ENCODE peak calls at places on chromosomes 12 and 14, in seven cellular contexts. One of them, this sample, is unnamed.
A peak's percentile ranks its signal among the peaks of the same experiment; 100 is the strongest.

GRCh38 chr12:76236640-76237039 is 111.6 kb downstream of the BBS10 start:
- DNase-seq in IMR-90: peak; percentile 54
- DNase-seq in aorta: no peak
- DNase-seq in CD8-positive, alpha-beta T cell: no peak
- DNase-seq in CD4-positive, alpha-beta memory T cell: no peak
- DNase-seq in cardiac muscle cell: no peak
- DNase-seq in lower lobe of right lung: no peak
- DNase-seq in this sample: peak; percentile 33

GRCh38 chr12:132490481-132491348 is 764 bp downstream of the FBRSL1 start:
- DNase-seq in IMR-90: peak; percentile 20
- DNase-seq in aorta: no peak
- DNase-seq in CD8-positive, alpha-beta T cell: no peak
- DNase-seq in cardiac muscle cell: peak; percentile 58
- DNase-seq in CD4-positive, alpha-beta memory T cell: no peak
- DNase-seq in lower lobe of right lung: no peak
- DNase-seq in this sample: peak; percentile 43

GRCh38 chr12:473198-473597 is 13.5 kb downstream of the B4GALNT3 start:
- DNase-seq in CD8-positive, alpha-beta T cell: no peak
- DNase-seq in cardiac muscle cell: no peak
- DNase-seq in IMR-90: no peak
- DNase-seq in lower lobe of right lung: no peak
- DNase-seq in aorta: no peak
- DNase-seq in CD4-positive, alpha-beta memory T cell: no peak
- DNase-seq in this sample: no peak

GRCh38 chr12:103917873-103918272 is 12.3 kb upstream of the HSP90B1 start:
- DNase-seq in aorta: no peak
- DNase-seq in CD8-positive, alpha-beta T cell: no peak
- DNase-seq in lower lobe of right lung: no peak
- DNase-seq in CD4-positive, alpha-beta memory T cell: no peak
- DNase-seq in IMR-90: no peak
- DNase-seq in cardiac muscle cell: no peak
- DNase-seq in this sample: no peak

GRCh38 chr12:22037952-22038351 is 8.1 kb upstream of the CMAS start:
- DNase-seq in CD8-positive, alpha-beta T cell: no peak
- DNase-seq in lower lobe of right lung: no peak
- DNase-seq in IMR-90: no peak
- DNase-seq in cardiac muscle cell: no peak
- DNase-seq in aorta: no peak
- DNase-seq in CD4-positive, alpha-beta memory T cell: no peak
- DNase-seq in this sample: no peak

GRCh38 chr14:78184151-78184550 is 14.0 kb downstream of the NRXN3 start:
- DNase-seq in aorta: no peak
- DNase-seq in cardiac muscle cell: no peak
- DNase-seq in CD8-positive, alpha-beta T cell: no peak
- DNase-seq in IMR-90: no peak
- DNase-seq in CD4-positive, alpha-beta memory T cell: no peak
- DNase-seq in lower lobe of right lung: no peak
- DNase-seq in this sample: no peak

GRCh38 chr14:31128601-31129526 is 78.7 kb downstream of the HECTD1 start:
- DNase-seq in CD4-positive, alpha-beta memory T cell: no peak
- DNase-seq in cardiac muscle cell: no peak
- DNase-seq in aorta: no peak
- DNase-seq in CD8-positive, alpha-beta T cell: no peak
- DNase-seq in IMR-90: no peak
- DNase-seq in lower lobe of right lung: no peak
- DNase-seq in this sample: no peak

GRCh38 chr12:11752403-11753150 is 103.1 kb downstream of the ETV6 start:
- DNase-seq in IMR-90: no peak
- DNase-seq in cardiac muscle cell: no peak
- DNase-seq in CD8-positive, alpha-beta T cell: no peak
- DNase-seq in CD4-positive, alpha-beta memory T cell: no peak
- DNase-seq in aorta: no peak
- DNase-seq in lower lobe of right lung: no peak
- DNase-seq in this sample: no peak

GRCh38 chr12:68733661-68734071 is 12.3 kb upstream of the SLC35E3 start:
- DNase-seq in CD4-positive, alpha-beta memory T cell: no peak
- DNase-seq in lower lobe of right lung: no peak
- DNase-seq in cardiac muscle cell: no peak
- DNase-seq in aorta: no peak
- DNase-seq in IMR-90: peak; percentile 85
- DNase-seq in CD8-positive, alpha-beta T cell: no peak
- DNase-seq in this sample: peak; percentile 65

GRCh38 chr12:89016970-89017778 is 335.1 kb downstream of the DUSP6 start:
- DNase-seq in CD4-positive, alpha-beta memory T cell: peak; percentile 56
- DNase-seq in CD8-positive, alpha-beta T cell: peak; percentile 43
- DNase-seq in IMR-90: peak; percentile 76
- DNase-seq in lower lobe of right lung: no peak
- DNase-seq in aorta: no peak
- DNase-seq in cardiac muscle cell: peak; percentile 83
- DNase-seq in this sample: peak; percentile 28

GRCh38 chr14:104048758-104049496 is 36.6 kb upstream of the ASPG start:
- DNase-seq in aorta: no peak
- DNase-seq in IMR-90: no peak
- DNase-seq in lower lobe of right lung: no peak
- DNase-seq in cardiac muscle cell: peak; percentile 13
- DNase-seq in CD8-positive, alpha-beta T cell: no peak
- DNase-seq in CD4-positive, alpha-beta memory T cell: no peak
- DNase-seq in this sample: no peak

GRCh38 chr12:114671664-114672476 is 12.1 kb downstream of the TBX3 start:
- DNase-seq in CD8-positive, alpha-beta T cell: no peak
- DNase-seq in IMR-90: peak; percentile 69
- DNase-seq in lower lobe of right lung: no peak
- DNase-seq in cardiac muscle cell: no peak
- DNase-seq in CD4-positive, alpha-beta memory T cell: no peak
- DNase-seq in aorta: no peak
- DNase-seq in this sample: no peak

GRCh38 chr14:41605550-41606248 is 977 bp upstream of the LRFN5 start:
- DNase-seq in cardiac muscle cell: peak; percentile 72
- DNase-seq in IMR-90: peak; percentile 46
- DNase-seq in CD4-positive, alpha-beta memory T cell: no peak
- DNase-seq in lower lobe of right lung: no peak
- DNase-seq in CD8-positive, alpha-beta T cell: no peak
- DNase-seq in aorta: peak; percentile 46
- DNase-seq in this sample: no peak

GRCh38 chr12:62291888-62292760 is 31.9 kb downstream of the USP15 start:
- DNase-seq in cardiac muscle cell: no peak
- DNase-seq in CD4-positive, alpha-beta memory T cell: no peak
- DNase-seq in lower lobe of right lung: no peak
- DNase-seq in IMR-90: peak; percentile 43
- DNase-seq in CD8-positive, alpha-beta T cell: no peak
- DNase-seq in aorta: peak; percentile 51
- DNase-seq in this sample: peak; percentile 5

GRCh38 chr14:93538411-93538810 is 107.7 kb downstream of the UNC79 start:
- DNase-seq in IMR-90: peak; percentile 2
- DNase-seq in aorta: no peak
- DNase-seq in lower lobe of right lung: no peak
- DNase-seq in CD8-positive, alpha-beta T cell: no peak
- DNase-seq in cardiac muscle cell: peak; percentile 5
- DNase-seq in CD4-positive, alpha-beta memory T cell: no peak
- DNase-seq in this sample: peak; percentile 5

GRCh38 chr12:97984951-97985350 is 522.3 kb downstream of the RMST start:
- DNase-seq in lower lobe of right lung: no peak
- DNase-seq in aorta: no peak
- DNase-seq in cardiac muscle cell: no peak
- DNase-seq in CD4-positive, alpha-beta memory T cell: no peak
- DNase-seq in IMR-90: no peak
- DNase-seq in CD8-positive, alpha-beta T cell: no peak
- DNase-seq in this sample: peak; percentile 5

GRCh38 chr12:130497331-130497730 is 159.6 kb downstream of the PIWIL1 start:
- DNase-seq in CD8-positive, alpha-beta T cell: no peak
- DNase-seq in cardiac muscle cell: no peak
- DNase-seq in lower lobe of right lung: no peak
- DNase-seq in aorta: no peak
- DNase-seq in IMR-90: no peak
- DNase-seq in CD4-positive, alpha-beta memory T cell: no peak
- DNase-seq in this sample: no peak

GRCh38 chr12:46221255-46222128 is 47.4 kb downstream of the SLC38A1 start:
- DNase-seq in aorta: no peak
- DNase-seq in lower lobe of right lung: no peak
- DNase-seq in CD8-positive, alpha-beta T cell: no peak
- DNase-seq in CD4-positive, alpha-beta memory T cell: no peak
- DNase-seq in IMR-90: peak; percentile 55
- DNase-seq in cardiac muscle cell: no peak
- DNase-seq in this sample: no peak

GRCh38 chr14:50762001-50762930 is 68.7 kb downstream of the NIN start:
- DNase-seq in lower lobe of right lung: no peak
- DNase-seq in CD4-positive, alpha-beta memory T cell: no peak
- DNase-seq in aorta: no peak
- DNase-seq in cardiac muscle cell: no peak
- DNase-seq in IMR-90: peak; percentile 94
- DNase-seq in CD8-positive, alpha-beta T cell: no peak
- DNase-seq in this sample: peak; percentile 1

GRCh38 chr12:75020068-75020557 is 189.5 kb downstream of the KCNC2 start:
- DNase-seq in CD8-positive, alpha-beta T cell: no peak
- DNase-seq in cardiac muscle cell: no peak
- DNase-seq in aorta: no peak
- DNase-seq in CD4-positive, alpha-beta memory T cell: no peak
- DNase-seq in IMR-90: no peak
- DNase-seq in lower lobe of right lung: no peak
- DNase-seq in this sample: peak; percentile 18

GRCh38 chr12:119006749-119007148 is 25.4 kb downstream of the SRRM4 start:
- DNase-seq in CD4-positive, alpha-beta memory T cell: no peak
- DNase-seq in lower lobe of right lung: no peak
- DNase-seq in aorta: no peak
- DNase-seq in IMR-90: no peak
- DNase-seq in cardiac muscle cell: peak; percentile 50
- DNase-seq in CD8-positive, alpha-beta T cell: no peak
- DNase-seq in this sample: no peak

GRCh38 chr14:36717363-36717762 is 55.7 kb downstream of the PAX9 start:
- DNase-seq in CD4-positive, alpha-beta memory T cell: no peak
- DNase-seq in cardiac muscle cell: no peak
- DNase-seq in IMR-90: no peak
- DNase-seq in lower lobe of right lung: no peak
- DNase-seq in CD8-positive, alpha-beta T cell: no peak
- DNase-seq in aorta: no peak
- DNase-seq in this sample: no peak

GRCh38 chr14:98059106-98059505 is 1212.9 kb downstream of the BCL11B start:
- DNase-seq in CD4-positive, alpha-beta memory T cell: no peak
- DNase-seq in IMR-90: no peak
- DNase-seq in aorta: no peak
- DNase-seq in CD8-positive, alpha-beta T cell: no peak
- DNase-seq in cardiac muscle cell: no peak
- DNase-seq in lower lobe of right lung: no peak
- DNase-seq in this sample: no peak

GRCh38 chr12:1812650-1813302 is 7.6 kb upstream of the LRTM2 start:
- DNase-seq in CD4-positive, alpha-beta memory T cell: no peak
- DNase-seq in CD8-positive, alpha-beta T cell: no peak
- DNase-seq in IMR-90: peak; percentile 48
- DNase-seq in lower lobe of right lung: peak; percentile 76
- DNase-seq in aorta: no peak
- DNase-seq in cardiac muscle cell: no peak
- DNase-seq in this sample: no peak

GRCh38 chr12:46465307-46465706 is 92.7 kb upstream of the SLC38A2 start:
- DNase-seq in CD4-positive, alpha-beta memory T cell: no peak
- DNase-seq in cardiac muscle cell: no peak
- DNase-seq in IMR-90: no peak
- DNase-seq in CD8-positive, alpha-beta T cell: no peak
- DNase-seq in lower lobe of right lung: no peak
- DNase-seq in aorta: no peak
- DNase-seq in this sample: no peak

GRCh38 chr12:56699020-56699661 is 11.1 kb upstream of the PTGES3 start:
- DNase-seq in CD4-positive, alpha-beta memory T cell: no peak
- DNase-seq in aorta: no peak
- DNase-seq in cardiac muscle cell: no peak
- DNase-seq in CD8-positive, alpha-beta T cell: no peak
- DNase-seq in lower lobe of right lung: no peak
- DNase-seq in IMR-90: no peak
- DNase-seq in this sample: no peak

GRCh38 chr14:79540394-79540793 is 670.9 kb downstream of the DIO2 start:
- DNase-seq in cardiac muscle cell: no peak
- DNase-seq in IMR-90: no peak
- DNase-seq in CD4-positive, alpha-beta memory T cell: no peak
- DNase-seq in CD8-positive, alpha-beta T cell: no peak
- DNase-seq in aorta: no peak
- DNase-seq in lower lobe of right lung: no peak
- DNase-seq in this sample: no peak

GRCh38 chr14:79543348-79543747 is 668.0 kb downstream of the DIO2 start:
- DNase-seq in lower lobe of right lung: no peak
- DNase-seq in cardiac muscle cell: no peak
- DNase-seq in IMR-90: no peak
- DNase-seq in aorta: no peak
- DNase-seq in CD8-positive, alpha-beta T cell: no peak
- DNase-seq in CD4-positive, alpha-beta memory T cell: no peak
- DNase-seq in this sample: no peak

GRCh38 chr14:80996049-80996901 is 40.9 kb downstream of the TSHR start:
- DNase-seq in CD8-positive, alpha-beta T cell: no peak
- DNase-seq in lower lobe of right lung: no peak
- DNase-seq in cardiac muscle cell: peak; percentile 38
- DNase-seq in CD4-positive, alpha-beta memory T cell: peak; percentile 47
- DNase-seq in IMR-90: peak; percentile 84
- DNase-seq in aorta: no peak
- DNase-seq in this sample: peak; percentile 14

GRCh38 chr14:22588419-22589095 is 467 bp downstream of the DAD1 start:
- DNase-seq in CD8-positive, alpha-beta T cell: no peak
- DNase-seq in lower lobe of right lung: no peak
- DNase-seq in aorta: no peak
- DNase-seq in IMR-90: no peak
- DNase-seq in CD4-positive, alpha-beta memory T cell: no peak
- DNase-seq in cardiac muscle cell: no peak
- DNase-seq in this sample: no peak
- H3K4me3 ChIP-seq in CD8-positive, alpha-beta T cell: peak overlapping the region; percentile 67
- H3K4me3 ChIP-seq in lower lobe of right lung: peak overlapping the region; percentile 79
- H3K4me3 ChIP-seq in aorta: peak overlapping the region; percentile 71
- H3K4me3 ChIP-seq in IMR-90: peak overlapping the region; percentile 63
- H3K4me3 ChIP-seq in CD4-positive, alpha-beta memory T cell: peak overlapping the region; percentile 85
- H3K4me3 ChIP-seq in cardiac muscle cell: peak overlapping the region; percentile 65
- H3K4me3 ChIP-seq in this sample: peak overlapping the region; percentile 89

GRCh38 chr12:122141911-122142725 is 31.9 kb downstream of the IL31 start:
- DNase-seq in cardiac muscle cell: no peak
- DNase-seq in IMR-90: no peak
- DNase-seq in CD4-positive, alpha-beta memory T cell: no peak
- DNase-seq in CD8-positive, alpha-beta T cell: no peak
- DNase-seq in aorta: no peak
- DNase-seq in lower lobe of right lung: no peak
- DNase-seq in this sample: no peak
- H3K9me3 ChIP-seq in cardiac muscle cell: no peaks in the 10 kb centered on the region
- H3K9me3 ChIP-seq in IMR-90: no peaks in the 10 kb centered on the region
- H3K9me3 ChIP-seq in CD4-positive, alpha-beta memory T cell: no peaks in the 10 kb centered on the region
- H3K9me3 ChIP-seq in CD8-positive, alpha-beta T cell: no peaks in the 10 kb centered on the region
- H3K9me3 ChIP-seq in aorta: no peaks in the 10 kb centered on the region
- H3K9me3 ChIP-seq in lower lobe of right lung: no peaks in the 10 kb centered on the region
- H3K9me3 ChIP-seq in this sample: no peaks in the 10 kb centered on the region

GRCh38 chr12:3069714-3070113 is 7.5 kb upstream of the TSPAN9 start:
- DNase-seq in CD4-positive, alpha-beta memory T cell: no peak
- DNase-seq in cardiac muscle cell: no peak
- DNase-seq in lower lobe of right lung: no peak
- DNase-seq in aorta: no peak
- DNase-seq in CD8-positive, alpha-beta T cell: no peak
- DNase-seq in IMR-90: no peak
- DNase-seq in this sample: no peak
- H3K4me3 ChIP-seq in CD4-positive, alpha-beta memory T cell: no peak overlapping the region
- H3K4me3 ChIP-seq in cardiac muscle cell: no peak overlapping the region
- H3K4me3 ChIP-seq in lower lobe of right lung: no peak overlapping the region
- H3K4me3 ChIP-seq in aorta: no peak overlapping the region
- H3K4me3 ChIP-seq in CD8-positive, alpha-beta T cell: no peak overlapping the region
- H3K4me3 ChIP-seq in IMR-90: no peak overlapping the region
- H3K4me3 ChIP-seq in this sample: no peak overlapping the region

DNA sequence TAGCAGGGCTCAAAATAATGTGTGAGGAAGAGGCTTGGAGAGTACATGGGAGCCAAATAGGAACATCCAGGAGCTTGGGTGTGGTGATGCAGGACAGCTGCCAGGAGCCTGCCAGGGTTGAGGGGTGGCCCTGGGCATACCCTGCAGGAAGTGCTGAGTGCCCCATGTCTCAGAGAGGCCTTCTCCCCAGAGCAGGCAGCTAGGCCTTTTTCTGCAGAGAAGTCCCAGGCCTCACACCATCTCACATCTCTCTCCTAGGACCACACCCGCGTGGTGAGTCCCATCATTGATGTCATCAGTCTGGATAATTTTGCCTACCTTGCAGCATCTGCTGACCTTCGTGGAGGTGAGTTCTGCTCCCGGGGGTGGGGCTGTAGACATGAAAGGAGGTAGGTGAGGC is 66.9 kb downstream of the ERH start:
- DNase-seq in cardiac muscle cell: no peak
- DNase-seq in lower lobe of right lung: no peak
- DNase-seq in aorta: peak; percentile 43
- DNase-seq in IMR-90: no peak
- DNase-seq in CD4-positive, alpha-beta memory T cell: no peak
- DNase-seq in CD8-positive, alpha-beta T cell: no peak
- DNase-seq in this sample: no peak
- H3K9me3 ChIP-seq in cardiac muscle cell: no peaks in the 10 kb centered on the region
- H3K9me3 ChIP-seq in lower lobe of right lung: no peaks in the 10 kb centered on the region
- H3K9me3 ChIP-seq in aorta: no peaks in the 10 kb centered on the region
- H3K9me3 ChIP-seq in IMR-90: no peaks in the 10 kb centered on the region
- H3K9me3 ChIP-seq in CD4-positive, alpha-beta memory T cell: no peaks in the 10 kb centered on the region
- H3K9me3 ChIP-seq in CD8-positive, alpha-beta T cell: no peaks in the 10 kb centered on the region
- H3K9me3 ChIP-seq in this sample: no peaks in the 10 kb centered on the region